ENCODE peak calls at places on chromosomes 5 and 9, in six cellular contexts. One of them, this sample, is unnamed.

GRCh38 chr9:93207326-93207814 is 23.4 kb downstream of the WNK2 start:
- DNase-seq in endothelial cell: no peak
- DNase-seq in Panc1: no peak
- DNase-seq in globus pallidus: peak
- DNase-seq in cardiac muscle cell: peak
- DNase-seq in tibial nerve: peak
- DNase-seq in this sample: no peak

GRCh38 chr5:134245101-134245604 is 19.3 kb upstream of the PPP2CA start:
- DNase-seq in tibial nerve: no peak
- DNase-seq in cardiac muscle cell: peak
- DNase-seq in globus pallidus: no peak
- DNase-seq in Panc1: peak
- DNase-seq in endothelial cell: no peak
- DNase-seq in this sample: no peak

GRCh38 chr5:59506285-59506877 is 387.1 kb downstream of the PDE4D start:
- DNase-seq in globus pallidus: peak
- DNase-seq in Panc1: no peak
- DNase-seq in cardiac muscle cell: peak
- DNase-seq in tibial nerve: no peak
- DNase-seq in endothelial cell: no peak
- DNase-seq in this sample: no peak

GRCh38 chr5:756865-757345 is 27.6 kb downstream of the ZDHHC11B start:
- DNase-seq in endothelial cell: no peak
- DNase-seq in globus pallidus: no peak
- DNase-seq in Panc1: no peak
- DNase-seq in tibial nerve: no peak
- DNase-seq in cardiac muscle cell: no peak
- DNase-seq in this sample: peak

GRCh38 chr5:143933434-143933833 is 121.5 kb downstream of the HMHB1 start:
- DNase-seq in endothelial cell: no peak
- DNase-seq in Panc1: no peak
- DNase-seq in tibial nerve: no peak
- DNase-seq in cardiac muscle cell: no peak
- DNase-seq in globus pallidus: no peak
- DNase-seq in this sample: no peak

GRCh38 chr9:13485068-13485596 is 205.6 kb upstream of the MPDZ start:
- DNase-seq in tibial nerve: peak
- DNase-seq in endothelial cell: no peak
- DNase-seq in cardiac muscle cell: no peak
- DNase-seq in Panc1: no peak
- DNase-seq in globus pallidus: no peak
- DNase-seq in this sample: no peak

GRCh38 chr9:98971915-98972223 is 28.2 kb downstream of the COL15A1 start:
- DNase-seq in Panc1: no peak
- DNase-seq in cardiac muscle cell: no peak
- DNase-seq in globus pallidus: no peak
- DNase-seq in tibial nerve: no peak
- DNase-seq in endothelial cell: no peak
- DNase-seq in this sample: no peak

GRCh38 chr9:133701981-133702797 is 36.0 kb downstream of the SARDH start:
- DNase-seq in tibial nerve: no peak
- DNase-seq in Panc1: no peak
- DNase-seq in cardiac muscle cell: no peak
- DNase-seq in endothelial cell: no peak
- DNase-seq in globus pallidus: no peak
- DNase-seq in this sample: peak

GRCh38 chr9:121299467-121300282 is 31.7 kb downstream of the GSN start:
- DNase-seq in cardiac muscle cell: peak
- DNase-seq in endothelial cell: peak
- DNase-seq in globus pallidus: peak
- DNase-seq in tibial nerve: peak
- DNase-seq in Panc1: no peak
- DNase-seq in this sample: no peak

GRCh38 chr5:78221964-78222451 is 72.5 kb downstream of the AP3B1 start:
- DNase-seq in globus pallidus: no peak
- DNase-seq in cardiac muscle cell: no peak
- DNase-seq in Panc1: no peak
- DNase-seq in tibial nerve: no peak
- DNase-seq in endothelial cell: no peak
- DNase-seq in this sample: no peak

GRCh38 chr5:125311743-125312142 is 565.3 kb upstream of the ZNF608 start:
- DNase-seq in globus pallidus: no peak
- DNase-seq in tibial nerve: no peak
- DNase-seq in endothelial cell: no peak
- DNase-seq in Panc1: peak
- DNase-seq in cardiac muscle cell: no peak
- DNase-seq in this sample: no peak

GRCh38 chr5:54692631-54693030 is 175.1 kb downstream of the SNX18 start:
- DNase-seq in cardiac muscle cell: no peak
- DNase-seq in endothelial cell: no peak
- DNase-seq in Panc1: no peak
- DNase-seq in tibial nerve: no peak
- DNase-seq in globus pallidus: no peak
- DNase-seq in this sample: no peak

GRCh38 chr5:101717729-101718128 is 578.4 kb downstream of the SLCO4C1 start:
- DNase-seq in tibial nerve: no peak
- DNase-seq in endothelial cell: no peak
- DNase-seq in cardiac muscle cell: no peak
- DNase-seq in globus pallidus: no peak
- DNase-seq in Panc1: no peak
- DNase-seq in this sample: no peak

GRCh38 chr9:125422853-125423252 is 161.2 kb downstream of the GAPVD1 start:
- DNase-seq in Panc1: no peak
- DNase-seq in cardiac muscle cell: no peak
- DNase-seq in endothelial cell: no peak
- DNase-seq in tibial nerve: no peak
- DNase-seq in globus pallidus: no peak
- DNase-seq in this sample: no peak

GRCh38 chr9:18543406-18543965 is 69.5 kb downstream of the ADAMTSL1 start:
- DNase-seq in endothelial cell: no peak
- DNase-seq in cardiac muscle cell: no peak
- DNase-seq in Panc1: no peak
- DNase-seq in globus pallidus: no peak
- DNase-seq in tibial nerve: no peak
- DNase-seq in this sample: no peak

GRCh38 chr5:133489632-133490031 is 122.7 kb downstream of the FSTL4 start:
- DNase-seq in globus pallidus: no peak
- DNase-seq in endothelial cell: no peak
- DNase-seq in Panc1: no peak
- DNase-seq in tibial nerve: no peak
- DNase-seq in cardiac muscle cell: no peak
- DNase-seq in this sample: no peak

GRCh38 chr5:126351138-126351537 is 72.1 kb upstream of the GRAMD2B start:
- DNase-seq in globus pallidus: no peak
- DNase-seq in Panc1: no peak
- DNase-seq in tibial nerve: no peak
- DNase-seq in cardiac muscle cell: no peak
- DNase-seq in endothelial cell: no peak
- DNase-seq in this sample: no peak

GRCh38 chr9:86277072-86277471 is 5.3 kb downstream of the ISCA1 start:
- DNase-seq in endothelial cell: no peak
- DNase-seq in tibial nerve: no peak
- DNase-seq in globus pallidus: no peak
- DNase-seq in cardiac muscle cell: no peak
- DNase-seq in Panc1: no peak
- DNase-seq in this sample: no peak

GRCh38 chr5:16437974-16438373 is 27.6 kb downstream of the ZNF622 start:
- DNase-seq in Panc1: peak
- DNase-seq in globus pallidus: no peak
- DNase-seq in endothelial cell: no peak
- DNase-seq in tibial nerve: no peak
- DNase-seq in cardiac muscle cell: no peak
- DNase-seq in this sample: no peak

GRCh38 chr9:25224309-25224708 is 453.9 kb downstream of the TUSC1 start:
- DNase-seq in tibial nerve: no peak
- DNase-seq in endothelial cell: no peak
- DNase-seq in cardiac muscle cell: no peak
- DNase-seq in globus pallidus: no peak
- DNase-seq in Panc1: no peak
- DNase-seq in this sample: no peak

GRCh38 chr9:107239474-107239873 is 43.6 kb upstream of the RAD23B start:
- DNase-seq in cardiac muscle cell: no peak
- DNase-seq in Panc1: no peak
- DNase-seq in globus pallidus: no peak
- DNase-seq in tibial nerve: no peak
- DNase-seq in endothelial cell: no peak
- DNase-seq in this sample: no peak

GRCh38 chr9:26723486-26723885 is 169.1 kb downstream of the CAAP1 start:
- DNase-seq in tibial nerve: peak
- DNase-seq in globus pallidus: peak
- DNase-seq in endothelial cell: peak
- DNase-seq in cardiac muscle cell: peak
- DNase-seq in Panc1: no peak
- DNase-seq in this sample: no peak

GRCh38 chr5:33892419-33893151 is 795 bp upstream of the ADAMTS12 start:
- DNase-seq in globus pallidus: no peak
- DNase-seq in cardiac muscle cell: peak
- DNase-seq in endothelial cell: no peak
- DNase-seq in Panc1: no peak
- DNase-seq in tibial nerve: no peak
- DNase-seq in this sample: no peak

GRCh38 chr9:133707065-133707760 is 30.9 kb downstream of the SARDH start:
- DNase-seq in tibial nerve: no peak
- DNase-seq in Panc1: no peak
- DNase-seq in globus pallidus: no peak
- DNase-seq in cardiac muscle cell: no peak
- DNase-seq in endothelial cell: no peak
- DNase-seq in this sample: no peak

GRCh38 chr9:105216440-105217178 is 27.8 kb upstream of the SLC44A1 start:
- DNase-seq in tibial nerve: no peak
- DNase-seq in cardiac muscle cell: no peak
- DNase-seq in globus pallidus: peak
- DNase-seq in endothelial cell: no peak
- DNase-seq in Panc1: no peak
- DNase-seq in this sample: no peak

GRCh38 chr5:170791325-170791954 is 7.9 kb downstream of the GABRP start:
- DNase-seq in globus pallidus: peak
- DNase-seq in Panc1: no peak
- DNase-seq in tibial nerve: peak
- DNase-seq in cardiac muscle cell: peak
- DNase-seq in endothelial cell: peak
- DNase-seq in this sample: no peak

GRCh38 chr5:135565691-135566421 is 12.9 kb downstream of the CXCL14 start:
- DNase-seq in Panc1: peak
- DNase-seq in globus pallidus: peak
- DNase-seq in cardiac muscle cell: peak
- DNase-seq in tibial nerve: peak
- DNase-seq in endothelial cell: peak
- DNase-seq in this sample: peak

GRCh38 chr9:105438136-105438839 is 9.5 kb upstream of the FSD1L start:
- DNase-seq in Panc1: no peak
- DNase-seq in endothelial cell: no peak
- DNase-seq in globus pallidus: no peak
- DNase-seq in cardiac muscle cell: no peak
- DNase-seq in tibial nerve: no peak
- DNase-seq in this sample: no peak

GRCh38 chr9:107866912-107867311 is 377.3 kb upstream of the KLF4 start:
- DNase-seq in tibial nerve: no peak
- DNase-seq in cardiac muscle cell: no peak
- DNase-seq in globus pallidus: peak
- DNase-seq in endothelial cell: no peak
- DNase-seq in Panc1: no peak
- DNase-seq in this sample: no peak

GRCh38 chr9:90778746-90779145 is 22.9 kb upstream of the SYK start:
- DNase-seq in endothelial cell: no peak
- DNase-seq in Panc1: no peak
- DNase-seq in globus pallidus: no peak
- DNase-seq in cardiac muscle cell: no peak
- DNase-seq in tibial nerve: no peak
- DNase-seq in this sample: no peak

GRCh38 chr5:111901303-111901702 is 144.3 kb upstream of the NREP start:
- DNase-seq in cardiac muscle cell: no peak
- DNase-seq in globus pallidus: peak
- DNase-seq in tibial nerve: no peak
- DNase-seq in Panc1: no peak
- DNase-seq in endothelial cell: no peak
- DNase-seq in this sample: no peak

GRCh38 chr5:51748667-51749066 is 365.4 kb downstream of the ISL1 start:
- DNase-seq in tibial nerve: no peak
- DNase-seq in endothelial cell: no peak
- DNase-seq in Panc1: no peak
- DNase-seq in cardiac muscle cell: no peak
- DNase-seq in globus pallidus: no peak
- DNase-seq in this sample: no peak

GRCh38 chr5:468401-468800 is 25.4 kb downstream of the EXOC3 start:
- DNase-seq in globus pallidus: no peak
- DNase-seq in endothelial cell: no peak
- DNase-seq in cardiac muscle cell: no peak
- DNase-seq in tibial nerve: no peak
- DNase-seq in Panc1: no peak
- DNase-seq in this sample: no peak

This sample was measured in T-helper 9 cell.